ENCODE peak calls at places on chromosomes 13 and 19, in five cellular contexts. V, H, L, S and D are unnamed samples.

GRCh38 chr13:36344886-36345437 is 1.2 kb downstream of the SPART start:
- DNase-seq in S (peak), L (no peak), H (no peak), V (no peak), D (no peak)

GRCh38 chr19:14333101-14333871 is 48.0 kb upstream of the ADGRE5 start:
- DNase-seq in H (peak), L (peak), V (peak), S (peak), D (no peak)

GRCh38 chr19:495440-496332 is 600 bp upstream of the MADCAM1 start:
- DNase-seq in L (peak), V (no peak), H (peak), S (peak), D (no peak)

GRCh38 chr13:98279473-98280175 is 102.6 kb upstream of the RNF113B start:
- DNase-seq in S (no peak), V (no peak), L (peak), H (no peak), D (no peak)

GRCh38 chr13:113059891-113060290 is 45.7 kb upstream of the F7 start:
- DNase-seq in S (no peak), V (peak), L (no peak), H (no peak), D (peak)

GRCh38 chr13:111517641-111518010 is 197.2 kb downstream of the TEX29 start:
- DNase-seq in L (no peak), V (no peak), S (no peak), H (no peak), D (no peak)

GRCh38 chr19:48818234-48818823 is 7.5 kb upstream of the BCAT2 start:
- DNase-seq in L (no peak), S (no peak), V (no peak), H (no peak), D (no peak)

GRCh38 chr13:98910501-98910951 is 67.3 kb downstream of the DOCK9 start:
- DNase-seq in H (no peak), L (no peak), V (no peak), S (peak), D (no peak)

GRCh38 chr13:79475569-79475968 is 5.4 kb upstream of the NDFIP2 start:
- DNase-seq in S (no peak), L (no peak), H (no peak), V (no peak), D (no peak)

GRCh38 chr19:38455031-38455430 is 21.5 kb downstream of the RYR1 start:
- DNase-seq in H (peak), S (peak), L (no peak), V (no peak), D (no peak)

GRCh38 chr13:20053016-20053415 is 94.5 kb downstream of the ZMYM2 start:
- DNase-seq in V (no peak), L (no peak), H (no peak), S (peak), D (no peak)

GRCh38 chr13:93865235-93865634 is 614.2 kb downstream of the DCT start:
- DNase-seq in H (no peak), L (no peak), S (no peak), V (no peak), D (no peak)

GRCh38 chr13:106001443-106001842 is 534.0 kb downstream of the EFNB2 start:
- DNase-seq in L (no peak), H (no peak), S (no peak), V (no peak), D (no peak)

GRCh38 chr13:99892866-99893504 is 78.6 kb downstream of the ZIC5 start:
- DNase-seq in S (no peak), L (no peak), V (no peak), H (no peak), D (no peak)

GRCh38 chr13:109521719-109522118 is 264.7 kb downstream of the IRS2 start:
- DNase-seq in S (no peak), V (no peak), L (no peak), H (no peak), D (no peak)

GRCh38 chr19:2785244-2786000 is at the start of gene THOP1:
- DNase-seq in L (peak), H (peak), S (peak), V (peak), D (peak)

GRCh38 chr19:2780284-2780683 is 2.8 kb downstream of the SGTA start:
- DNase-seq in L (no peak), H (no peak), V (no peak), S (no peak), D (no peak)

GRCh38 chr19:2782357-2782935 is 627 bp downstream of the SGTA start:
- DNase-seq in H (no peak), S (peak), L (no peak), V (no peak), D (no peak)

GRCh38 chr19:2783781-2784145 is 690 bp upstream of the SGTA start:
- DNase-seq in V (no peak), S (no peak), L (no peak), H (no peak), D (no peak)

DNA sequence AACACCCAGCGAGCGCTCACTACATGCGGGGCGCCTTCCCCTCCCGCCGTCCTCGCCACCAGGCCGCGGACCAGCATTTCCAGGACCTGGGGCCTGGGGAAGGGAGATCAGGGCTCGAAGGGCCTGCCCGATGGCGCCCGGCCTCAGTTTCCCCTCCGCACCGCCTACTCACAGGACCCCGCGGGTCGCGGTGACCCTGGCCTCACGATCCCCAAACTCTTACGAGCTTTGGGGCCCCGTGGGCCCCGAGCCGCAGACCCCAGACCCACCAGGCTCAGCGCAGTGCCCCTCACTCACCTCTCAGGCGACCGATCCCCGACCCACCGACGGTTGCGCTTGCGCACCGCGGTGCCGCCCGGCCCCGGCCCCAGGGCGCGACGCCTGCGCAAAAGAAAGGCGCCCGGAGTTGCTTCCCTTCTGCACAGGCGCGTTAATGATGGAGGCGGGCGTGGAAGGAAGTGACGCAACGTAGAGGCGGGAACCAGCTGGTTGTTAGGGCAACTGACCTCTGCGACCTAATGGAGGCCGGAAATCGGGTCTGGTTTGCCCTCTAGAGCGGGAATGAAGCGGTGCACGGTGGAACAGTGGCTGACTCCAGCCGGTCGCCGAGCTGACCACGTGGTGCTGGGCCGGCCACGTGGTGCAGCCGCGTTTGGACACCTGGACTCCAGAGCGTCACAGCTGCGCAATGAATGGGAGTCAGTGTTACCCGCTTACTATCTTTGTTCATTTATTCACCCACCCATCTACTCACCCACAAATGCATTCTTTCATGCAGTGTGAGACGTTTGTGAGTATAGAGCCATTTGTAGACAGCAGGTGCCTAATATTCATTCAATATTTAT is at the start of gene SGTA:
- DNase-seq in V (peak), S (peak), H (peak), L (peak), D (peak)
- TF ChIP-seq CTCF in V (peak), S (peak), H (peak), L (peak), D (peak)

DNA sequence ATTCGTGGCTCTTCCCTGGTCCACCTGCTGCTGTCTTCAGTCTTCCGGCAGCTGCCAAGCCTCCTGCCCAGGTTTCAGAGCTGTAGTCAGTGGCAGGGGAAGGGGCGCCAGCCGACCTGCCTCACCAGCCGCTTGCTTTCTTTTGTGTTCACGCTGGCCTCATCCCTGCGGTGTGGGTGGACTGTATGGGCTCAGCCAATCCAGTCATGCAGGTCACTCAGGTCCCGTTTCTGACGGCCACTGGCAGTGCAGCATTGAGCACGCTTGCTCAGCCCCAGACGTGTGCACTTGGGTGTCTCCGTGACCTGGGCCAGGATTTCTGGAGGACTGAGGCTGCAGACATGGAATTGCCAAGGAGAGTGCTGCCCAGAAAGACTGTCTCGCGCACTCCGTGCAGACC is 26.0 kb downstream of the AP1M1 start:
- DNase-seq in V (peak), H (no peak), S (no peak), L (no peak), D (no peak)
- TF ChIP-seq CTCF in V (no peak), H (no peak), S (no peak), L (no peak), D (no peak)

GRCh38 chr13:51583875-51584730 is at the start of gene WDFY2:
- DNase-seq in S (peak), L (peak), H (peak), V (peak), D (peak)
- TF ChIP-seq CTCF in S (no peak), L (no peak), H (no peak), V (no peak), D (no peak)

DNA sequence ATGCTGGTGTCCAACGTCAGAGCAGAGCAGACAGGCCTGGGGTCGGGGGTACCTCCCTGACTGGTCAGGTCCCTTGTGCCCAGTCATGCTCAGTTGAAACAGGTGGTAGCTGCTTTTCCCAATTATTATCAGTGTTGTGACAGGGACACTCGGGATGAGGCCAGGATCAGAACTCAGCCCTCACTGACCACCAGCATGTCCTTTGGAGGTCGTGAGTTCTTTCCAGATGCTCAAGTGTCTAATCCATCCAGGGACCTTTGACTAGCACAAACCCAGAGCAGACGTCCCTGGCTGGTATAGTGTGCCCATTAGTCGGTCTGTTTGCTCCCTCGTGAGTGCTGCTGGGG is 22.4 kb downstream of the MAU2 start:
- DNase-seq in S (no peak), V (no peak), L (no peak), H (no peak), D (no peak)
- TF ChIP-seq CTCF in S (no peak), V (no peak), L (no peak), H (peak), D (no peak)

GRCh38 chr19:28409859-28410258 is 803.1 kb downstream of the UQCRFS1 start:
- DNase-seq in H (no peak), L (no peak), V (no peak), S (no peak), D (no peak)
- TF ChIP-seq CTCF in H (no peak), L (no peak), V (no peak), S (no peak), D (no peak)

GRCh38 chr13:96542986-96543385 is 451.3 kb downstream of the OXGR1 start:
- DNase-seq in S (no peak), V (no peak), L (no peak), H (no peak), D (no peak)

GRCh38 chr13:96544965-96545364 is 449.3 kb downstream of the OXGR1 start:
- DNase-seq in V (no peak), S (no peak), L (no peak), H (no peak), D (no peak)

GRCh38 chr13:96539791-96540190 is 449.9 kb downstream of the HS6ST3 start:
- DNase-seq in H (no peak), S (no peak), V (no peak), L (no peak), D (no peak)

DNA sequence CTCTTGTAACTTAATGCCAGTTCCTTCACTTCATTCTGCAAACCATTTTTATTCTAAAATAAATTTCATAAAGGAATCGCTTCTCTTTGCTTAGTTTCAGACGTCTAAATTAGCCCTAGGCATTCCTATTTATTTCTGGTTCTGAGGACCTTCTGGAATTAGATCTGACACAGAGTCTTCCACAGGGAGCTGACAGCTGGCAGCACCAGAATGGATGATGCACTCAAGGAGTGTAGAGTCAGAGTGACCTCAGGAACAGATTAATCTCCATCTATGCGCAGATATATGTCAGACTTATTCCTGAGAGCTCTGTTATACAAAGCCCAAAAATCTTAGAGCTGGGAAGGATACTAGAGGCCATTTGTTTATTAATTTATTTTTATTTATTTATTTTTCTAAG is 450.7 kb downstream of the HS6ST3 start:
- DNase-seq in S (no peak), V (no peak), H (no peak), L (no peak), D (no peak)
- TF ChIP-seq CTCF in S (no peak), V (no peak), H (no peak), L (no peak), D (no peak)

GRCh38 chr19:40605201-40605971 is 4.2 kb downstream of the LTBP4 start:
- DNase-seq in L (peak), H (no peak), V (peak), S (peak), D (peak)
- TF ChIP-seq CTCF in L (peak), H (peak), V (no peak), S (no peak), D (peak)

GRCh38 chr13:66492479-66492878 is 737.7 kb downstream of the PCDH9 start:
- DNase-seq in H (no peak), S (no peak), V (no peak), L (peak), D (no peak)
- TF ChIP-seq CTCF in H (peak), S (peak), V (no peak), L (peak), D (no peak)

GRCh38 chr13:74678308-74678958 is 544.2 kb upstream of the KLF12 start:
- DNase-seq in L (no peak), V (no peak), S (no peak), H (no peak), D (no peak)

GRCh38 chr13:74687452-74688180 is 553.4 kb upstream of the KLF12 start:
- DNase-seq in H (no peak), L (no peak), V (no peak), S (no peak), D (no peak)

GRCh38 chr13:74681891-74682290 is 547.7 kb upstream of the KLF12 start:
- DNase-seq in H (no peak), V (no peak), L (no peak), S (no peak), D (no peak)

DNA sequence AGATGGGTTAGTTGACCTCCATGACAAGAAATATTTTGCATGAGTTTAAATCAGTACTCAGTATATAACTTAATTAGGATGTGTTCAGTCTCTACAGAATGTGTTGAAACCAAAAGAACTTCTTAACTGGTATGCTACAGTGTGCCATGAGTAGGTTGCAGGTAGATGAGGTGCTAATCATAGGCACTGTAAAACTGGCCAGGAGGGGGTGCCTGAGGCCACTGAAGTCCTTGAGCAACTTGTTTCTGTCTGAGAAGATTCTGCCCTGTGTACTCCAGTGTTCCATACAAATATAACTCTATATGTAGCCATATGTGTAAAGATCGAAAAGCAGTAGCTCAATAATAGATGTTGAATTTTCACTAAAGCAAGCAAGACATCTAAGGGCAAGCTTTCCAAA is 549.2 kb upstream of the KLF12 start:
- DNase-seq in S (peak), L (no peak), V (no peak), H (no peak), D (no peak)
- TF ChIP-seq CTCF in S (no peak), L (peak), V (no peak), H (no peak), D (no peak)

GRCh38 chr19:51111606-51112005 is 3.4 kb upstream of the CTU1 start:
- DNase-seq in H (no peak), L (peak), S (no peak), V (no peak), D (no peak)
- TF ChIP-seq CTCF in H (peak), L (peak), S (peak), V (peak), D (peak)